ENCODE peak calls at places on chromosomes 13 and 19, in four cellular contexts. One of them, this sample, is unnamed.

GRCh38 chr19:17778621-17779280 is 16.2 kb upstream of the B3GNT3 start:
- DNase-seq in astrocyte of the cerebellum: no peak
- DNase-seq in glutamatergic neuron: peak
- DNase-seq in OCI-LY7: no peak
- DNase-seq in this sample: no peak

GRCh38 chr13:106701810-106702341 is 133.9 kb upstream of the ARGLU1 start:
- DNase-seq in OCI-LY7: no peak
- DNase-seq in astrocyte of the cerebellum: no peak
- DNase-seq in glutamatergic neuron: no peak
- DNase-seq in this sample: no peak

GRCh38 chr13:98204546-98204945 is 27.5 kb upstream of the RNF113B start:
- DNase-seq in glutamatergic neuron: no peak
- DNase-seq in OCI-LY7: no peak
- DNase-seq in astrocyte of the cerebellum: no peak
- DNase-seq in this sample: no peak

GRCh38 chr13:98273067-98273823 is 96.2 kb upstream of the RNF113B start:
- DNase-seq in astrocyte of the cerebellum: no peak
- DNase-seq in glutamatergic neuron: no peak
- DNase-seq in OCI-LY7: no peak
- DNase-seq in this sample: no peak

GRCh38 chr13:18628428-18628827 is 553.2 kb downstream of the TUBA3C start:
- DNase-seq in astrocyte of the cerebellum: no peak
- DNase-seq in glutamatergic neuron: no peak
- DNase-seq in OCI-LY7: no peak
- DNase-seq in this sample: no peak

GRCh38 chr13:98581971-98582702 is 5.2 kb upstream of the STK24 start:
- DNase-seq in astrocyte of the cerebellum: no peak
- DNase-seq in glutamatergic neuron: no peak
- DNase-seq in OCI-LY7: no peak
- DNase-seq in this sample: peak

GRCh38 chr13:74662895-74663294 is 528.7 kb upstream of the KLF12 start:
- DNase-seq in glutamatergic neuron: no peak
- DNase-seq in OCI-LY7: no peak
- DNase-seq in astrocyte of the cerebellum: no peak
- DNase-seq in this sample: no peak

GRCh38 chr19:41325947-41326706 is 16.2 kb downstream of the CCDC97 start:
- DNase-seq in OCI-LY7: peak
- DNase-seq in astrocyte of the cerebellum: no peak
- DNase-seq in glutamatergic neuron: no peak
- DNase-seq in this sample: peak

DNA sequence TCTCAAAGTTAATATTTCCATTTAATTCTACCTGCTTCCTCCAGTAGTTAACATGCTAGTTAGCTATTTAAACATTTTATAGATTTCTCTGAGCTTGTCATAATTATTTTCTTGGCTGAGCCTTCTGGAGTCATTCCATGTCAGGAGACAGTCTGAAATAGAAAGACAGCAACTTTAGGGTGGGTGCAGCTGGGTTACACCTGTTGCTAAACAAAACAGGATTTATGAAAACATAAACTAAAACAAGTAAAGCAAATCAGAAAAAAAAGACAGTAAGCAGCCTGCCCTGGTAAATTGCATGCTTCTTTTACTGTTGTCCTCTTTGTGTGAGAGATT is 330.0 kb downstream of the DLEU7 start:
- DNase-seq in astrocyte of the cerebellum: no peak
- DNase-seq in glutamatergic neuron: no peak
- DNase-seq in OCI-LY7: peak
- DNase-seq in this sample: no peak
- TF ChIP-seq CTCF in astrocyte of the cerebellum: no peak
- TF ChIP-seq CTCF in glutamatergic neuron: no peak
- TF ChIP-seq CTCF in OCI-LY7: no peak
- TF ChIP-seq CTCF in this sample: no peak

GRCh38 chr19:44757735-44758505 is 9.4 kb downstream of the BCL3 start:
- DNase-seq in OCI-LY7: no peak
- DNase-seq in glutamatergic neuron: peak
- DNase-seq in astrocyte of the cerebellum: no peak
- DNase-seq in this sample: no peak
- TF ChIP-seq CTCF in OCI-LY7: no peak
- TF ChIP-seq CTCF in glutamatergic neuron: no peak
- TF ChIP-seq CTCF in astrocyte of the cerebellum: no peak
- TF ChIP-seq CTCF in this sample: no peak

DNA sequence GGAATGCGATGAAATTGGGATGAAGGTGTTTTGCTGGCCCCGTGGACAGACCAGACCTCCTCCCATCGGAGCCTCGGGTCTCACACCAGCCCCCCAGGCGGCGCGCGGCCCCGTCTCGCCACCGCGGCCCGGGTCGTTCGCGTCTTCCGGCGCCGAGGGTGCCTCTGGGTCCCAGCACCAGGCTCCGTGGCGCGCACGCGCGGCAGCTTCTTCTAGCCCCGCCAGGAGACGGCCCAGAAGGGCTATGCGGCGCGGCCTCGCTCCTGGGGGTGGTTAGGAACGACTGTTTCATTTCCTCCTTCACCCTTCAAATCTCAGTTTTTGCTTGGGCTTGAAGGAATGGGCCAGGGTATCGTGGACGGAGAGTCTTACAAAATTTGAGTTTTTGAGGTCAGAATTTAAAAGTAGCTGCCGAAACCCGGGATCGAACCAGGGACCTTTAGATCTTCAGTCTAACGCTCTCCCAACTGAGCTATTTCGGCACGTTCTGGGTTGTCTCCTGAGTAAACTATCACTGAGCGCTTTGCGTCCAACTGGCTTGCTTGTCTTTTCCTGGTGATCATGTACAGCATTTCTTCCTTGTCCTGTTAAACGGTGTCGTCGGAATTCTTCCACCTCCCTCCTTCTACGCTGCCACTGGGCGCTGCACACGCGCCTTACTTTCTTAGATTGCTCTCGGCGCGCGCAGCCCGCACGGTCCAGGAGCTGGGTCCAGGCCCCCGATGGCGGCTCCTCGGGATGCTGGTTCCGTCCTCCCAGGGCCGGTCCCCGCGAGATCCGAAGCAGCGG is 46.5 kb downstream of the TGDS start:
- DNase-seq in glutamatergic neuron: peak
- DNase-seq in astrocyte of the cerebellum: peak
- DNase-seq in OCI-LY7: peak
- DNase-seq in this sample: peak
- TF ChIP-seq CTCF in glutamatergic neuron: no peak
- TF ChIP-seq CTCF in astrocyte of the cerebellum: no peak
- TF ChIP-seq CTCF in OCI-LY7: no peak
- TF ChIP-seq CTCF in this sample: no peak

DNA sequence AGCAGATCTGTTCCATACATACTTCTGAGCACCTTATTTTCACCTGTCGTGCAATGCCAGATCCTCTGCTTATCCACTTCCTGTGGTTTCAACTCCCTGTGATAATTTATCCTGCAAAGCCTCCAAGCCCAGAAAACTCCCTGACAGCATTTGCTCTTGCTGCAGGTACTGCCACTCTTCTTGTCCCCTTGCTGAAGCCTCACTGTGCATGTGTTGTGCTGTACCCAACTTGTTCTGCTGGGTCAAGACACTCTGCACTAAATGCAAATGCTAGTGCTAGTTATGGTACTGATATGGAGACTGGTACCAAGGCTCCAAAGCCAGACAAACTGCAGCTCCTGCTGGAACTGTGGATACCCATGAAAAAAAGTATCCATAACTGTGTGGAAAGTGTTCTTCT is 315.4 kb upstream of the MIR17HG start:
- DNase-seq in OCI-LY7: no peak
- DNase-seq in glutamatergic neuron: no peak
- DNase-seq in astrocyte of the cerebellum: no peak
- DNase-seq in this sample: no peak
- TF ChIP-seq CTCF in OCI-LY7: no peak
- TF ChIP-seq CTCF in glutamatergic neuron: no peak
- TF ChIP-seq CTCF in astrocyte of the cerebellum: no peak
- TF ChIP-seq CTCF in this sample: no peak

GRCh38 chr19:58305065-58305931 is at the start of gene ERVK3-1:
- DNase-seq in astrocyte of the cerebellum: peak
- DNase-seq in glutamatergic neuron: peak
- DNase-seq in OCI-LY7: peak
- DNase-seq in this sample: peak
- TF ChIP-seq CTCF in astrocyte of the cerebellum: no peak
- TF ChIP-seq CTCF in glutamatergic neuron: peak
- TF ChIP-seq CTCF in OCI-LY7: no peak
- TF ChIP-seq CTCF in this sample: no peak

GRCh38 chr13:81872581-81872980 is 1531.7 kb upstream of the SPRY2 start:
- DNase-seq in OCI-LY7: no peak
- DNase-seq in astrocyte of the cerebellum: peak
- DNase-seq in glutamatergic neuron: no peak
- DNase-seq in this sample: no peak
- TF ChIP-seq CTCF in OCI-LY7: peak
- TF ChIP-seq CTCF in astrocyte of the cerebellum: peak
- TF ChIP-seq CTCF in glutamatergic neuron: peak
- TF ChIP-seq CTCF in this sample: no peak

GRCh38 chr19:16518483-16519229 is 22.5 kb downstream of the C19orf44 start:
- DNase-seq in glutamatergic neuron: no peak
- DNase-seq in OCI-LY7: no peak
- DNase-seq in astrocyte of the cerebellum: no peak
- DNase-seq in this sample: no peak
- TF ChIP-seq CTCF in glutamatergic neuron: no peak
- TF ChIP-seq CTCF in OCI-LY7: peak
- TF ChIP-seq CTCF in astrocyte of the cerebellum: no peak
- TF ChIP-seq CTCF in this sample: no peak

DNA sequence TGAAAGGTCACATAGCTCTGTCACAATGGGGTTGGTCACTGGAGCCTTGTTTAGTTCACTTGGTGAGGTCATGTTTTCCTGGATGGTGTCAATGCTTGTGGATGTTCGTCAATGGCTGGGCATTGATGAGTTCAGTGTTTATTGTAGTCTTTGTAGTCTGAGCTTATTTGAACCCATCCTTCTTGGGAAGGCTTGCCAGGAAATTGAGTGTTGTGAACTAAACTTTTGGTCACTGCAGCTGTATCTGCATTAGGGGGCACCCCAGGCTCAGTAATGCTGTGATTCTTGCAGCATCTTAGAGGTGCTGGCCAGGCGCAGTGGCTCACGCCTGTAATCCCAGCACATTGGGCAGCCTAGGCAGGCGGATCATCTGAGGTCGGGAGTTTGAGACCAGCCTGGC is 22.0 kb downstream of the BLOC1S3 start:
- DNase-seq in astrocyte of the cerebellum: peak
- DNase-seq in OCI-LY7: no peak
- DNase-seq in glutamatergic neuron: no peak
- DNase-seq in this sample: peak
- TF ChIP-seq CTCF in astrocyte of the cerebellum: peak
- TF ChIP-seq CTCF in OCI-LY7: peak
- TF ChIP-seq CTCF in glutamatergic neuron: no peak
- TF ChIP-seq CTCF in this sample: no peak

GRCh38 chr13:77521595-77522367 is 13.7 kb upstream of the SCEL start:
- DNase-seq in OCI-LY7: no peak
- DNase-seq in astrocyte of the cerebellum: peak
- DNase-seq in glutamatergic neuron: no peak
- DNase-seq in this sample: no peak
- TF ChIP-seq CTCF in OCI-LY7: no peak
- TF ChIP-seq CTCF in astrocyte of the cerebellum: no peak
- TF ChIP-seq CTCF in glutamatergic neuron: no peak
- TF ChIP-seq CTCF in this sample: no peak

DNA sequence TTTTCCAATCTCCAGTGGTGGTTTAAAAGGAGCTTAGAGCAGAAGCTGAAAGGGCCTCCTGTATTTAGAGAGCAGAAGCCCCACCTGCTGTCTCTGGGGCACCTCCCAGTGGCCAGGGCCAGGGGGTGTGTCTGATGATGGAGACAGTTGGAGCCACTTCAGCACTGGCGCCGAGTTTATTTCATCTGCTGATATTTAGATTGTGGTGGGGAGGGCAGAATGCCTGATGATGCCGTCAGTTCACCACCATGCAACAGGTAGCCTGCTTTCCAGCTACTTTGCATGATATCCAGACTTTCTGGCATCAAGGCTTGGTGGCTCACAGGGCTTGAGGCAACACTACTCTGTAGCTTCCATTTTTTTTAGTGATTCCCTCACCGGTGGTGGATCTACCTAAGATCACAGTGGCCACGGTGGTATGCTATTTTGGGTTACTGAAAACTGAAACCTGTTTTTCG is 371.9 kb downstream of the KCNRG start:
- DNase-seq in OCI-LY7: peak
- DNase-seq in astrocyte of the cerebellum: no peak
- DNase-seq in glutamatergic neuron: peak
- DNase-seq in this sample: peak
- TF ChIP-seq CTCF in OCI-LY7: peak
- TF ChIP-seq CTCF in astrocyte of the cerebellum: no peak
- TF ChIP-seq CTCF in glutamatergic neuron: no peak
- TF ChIP-seq CTCF in this sample: peak